ENCODE peak calls at places on chromosomes 6 and 20, in seven cellular contexts. One of them, this sample, is unnamed.

GRCh38 chr6:129792049-129792448 is 69.1 kb downstream of the TMEM244 start:
- DNase-seq in testis: no peak
- DNase-seq in spleen: no peak
- DNase-seq in CD8-positive, alpha-beta memory T cell: no peak
- DNase-seq in left lung: no peak
- DNase-seq in osteoblast: no peak
- DNase-seq in naive thymus-derived CD4-positive, alpha-beta T cell: no peak
- DNase-seq in this sample: no peak

GRCh38 chr6:155628315-155628714 is 172.7 kb upstream of the NOX3 start:
- DNase-seq in testis: no peak
- DNase-seq in spleen: no peak
- DNase-seq in CD8-positive, alpha-beta memory T cell: no peak
- DNase-seq in left lung: no peak
- DNase-seq in osteoblast: no peak
- DNase-seq in naive thymus-derived CD4-positive, alpha-beta T cell: no peak
- DNase-seq in this sample: no peak

GRCh38 chr20:49112596-49113274 is 66.6 kb downstream of the CSE1L start:
- DNase-seq in testis: no peak
- DNase-seq in spleen: no peak
- DNase-seq in CD8-positive, alpha-beta memory T cell: no peak
- DNase-seq in left lung: no peak
- DNase-seq in osteoblast: peak
- DNase-seq in naive thymus-derived CD4-positive, alpha-beta T cell: no peak
- DNase-seq in this sample: no peak

GRCh38 chr20:1165941-1166340 is 18.8 kb downstream of the TMEM74B start:
- DNase-seq in testis: no peak
- DNase-seq in spleen: no peak
- DNase-seq in CD8-positive, alpha-beta memory T cell: no peak
- DNase-seq in left lung: no peak
- DNase-seq in osteoblast: no peak
- DNase-seq in naive thymus-derived CD4-positive, alpha-beta T cell: no peak
- DNase-seq in this sample: no peak

GRCh38 chr6:139243531-139243930 is 48.3 kb downstream of the TXLNB start:
- DNase-seq in testis: no peak
- DNase-seq in spleen: no peak
- DNase-seq in CD8-positive, alpha-beta memory T cell: no peak
- DNase-seq in left lung: no peak
- DNase-seq in osteoblast: peak
- DNase-seq in naive thymus-derived CD4-positive, alpha-beta T cell: no peak
- DNase-seq in this sample: no peak

GRCh38 chr6:25727028-25727427 is 27.5 kb upstream of the SLC17A4 start:
- DNase-seq in testis: peak
- DNase-seq in spleen: no peak
- DNase-seq in CD8-positive, alpha-beta memory T cell: no peak
- DNase-seq in left lung: no peak
- DNase-seq in osteoblast: no peak
- DNase-seq in naive thymus-derived CD4-positive, alpha-beta T cell: no peak
- DNase-seq in this sample: no peak

GRCh38 chr6:130513770-130514169 is 148.0 kb downstream of the TMEM200A start:
- DNase-seq in testis: peak
- DNase-seq in spleen: no peak
- DNase-seq in CD8-positive, alpha-beta memory T cell: peak
- DNase-seq in left lung: no peak
- DNase-seq in osteoblast: peak
- DNase-seq in naive thymus-derived CD4-positive, alpha-beta T cell: peak
- DNase-seq in this sample: no peak

GRCh38 chr20:23436681-23437080 is 2.8 kb upstream of the CSTL1 start:
- DNase-seq in testis: no peak
- DNase-seq in spleen: no peak
- DNase-seq in CD8-positive, alpha-beta memory T cell: no peak
- DNase-seq in left lung: no peak
- DNase-seq in osteoblast: no peak
- DNase-seq in naive thymus-derived CD4-positive, alpha-beta T cell: no peak
- DNase-seq in this sample: no peak

GRCh38 chr20:36547186-36548005 is 6.1 kb downstream of the MYL9 start:
- DNase-seq in testis: no peak
- DNase-seq in spleen: peak
- DNase-seq in CD8-positive, alpha-beta memory T cell: no peak
- DNase-seq in left lung: no peak
- DNase-seq in osteoblast: no peak
- DNase-seq in naive thymus-derived CD4-positive, alpha-beta T cell: no peak
- DNase-seq in this sample: no peak

GRCh38 chr6:125252891-125253290 is 48.9 kb downstream of the HDDC2 start:
- DNase-seq in testis: no peak
- DNase-seq in spleen: no peak
- DNase-seq in CD8-positive, alpha-beta memory T cell: no peak
- DNase-seq in left lung: no peak
- DNase-seq in osteoblast: peak
- DNase-seq in naive thymus-derived CD4-positive, alpha-beta T cell: no peak
- DNase-seq in this sample: no peak

GRCh38 chr20:63538204-63539091 is 1.3 kb upstream of the PTK6 start:
- DNase-seq in testis: no peak
- DNase-seq in spleen: no peak
- DNase-seq in CD8-positive, alpha-beta memory T cell: no peak
- DNase-seq in left lung: peak
- DNase-seq in osteoblast: no peak
- DNase-seq in naive thymus-derived CD4-positive, alpha-beta T cell: peak
- DNase-seq in this sample: peak

GRCh38 chr20:6707231-6707870 is 60.1 kb upstream of the BMP2 start:
- DNase-seq in testis: no peak
- DNase-seq in spleen: no peak
- DNase-seq in CD8-positive, alpha-beta memory T cell: no peak
- DNase-seq in left lung: no peak
- DNase-seq in osteoblast: no peak
- DNase-seq in naive thymus-derived CD4-positive, alpha-beta T cell: no peak
- DNase-seq in this sample: no peak
- H3K4me3 ChIP-seq in testis: no peak
- H3K4me3 ChIP-seq in spleen: no peak
- H3K4me3 ChIP-seq in CD8-positive, alpha-beta memory T cell: no peak
- H3K4me3 ChIP-seq in left lung: no peak
- H3K4me3 ChIP-seq in osteoblast: no peak
- H3K4me3 ChIP-seq in naive thymus-derived CD4-positive, alpha-beta T cell: no peak
- H3K4me3 ChIP-seq in this sample: no peak

GRCh38 chr6:147509900-147510299 is 1.4 kb downstream of the SAMD5 start:
- DNase-seq in testis: no peak
- DNase-seq in spleen: no peak
- DNase-seq in CD8-positive, alpha-beta memory T cell: no peak
- DNase-seq in left lung: no peak
- DNase-seq in osteoblast: no peak
- DNase-seq in naive thymus-derived CD4-positive, alpha-beta T cell: no peak
- DNase-seq in this sample: no peak
- H3K27ac ChIP-seq in testis: no peak
- H3K27ac ChIP-seq in spleen: no peak
- H3K27ac ChIP-seq in CD8-positive, alpha-beta memory T cell: no peak
- H3K27ac ChIP-seq in left lung: peak
- H3K27ac ChIP-seq in osteoblast: no peak
- H3K27ac ChIP-seq in naive thymus-derived CD4-positive, alpha-beta T cell: no peak
- H3K27ac ChIP-seq in this sample: peak

DNA sequence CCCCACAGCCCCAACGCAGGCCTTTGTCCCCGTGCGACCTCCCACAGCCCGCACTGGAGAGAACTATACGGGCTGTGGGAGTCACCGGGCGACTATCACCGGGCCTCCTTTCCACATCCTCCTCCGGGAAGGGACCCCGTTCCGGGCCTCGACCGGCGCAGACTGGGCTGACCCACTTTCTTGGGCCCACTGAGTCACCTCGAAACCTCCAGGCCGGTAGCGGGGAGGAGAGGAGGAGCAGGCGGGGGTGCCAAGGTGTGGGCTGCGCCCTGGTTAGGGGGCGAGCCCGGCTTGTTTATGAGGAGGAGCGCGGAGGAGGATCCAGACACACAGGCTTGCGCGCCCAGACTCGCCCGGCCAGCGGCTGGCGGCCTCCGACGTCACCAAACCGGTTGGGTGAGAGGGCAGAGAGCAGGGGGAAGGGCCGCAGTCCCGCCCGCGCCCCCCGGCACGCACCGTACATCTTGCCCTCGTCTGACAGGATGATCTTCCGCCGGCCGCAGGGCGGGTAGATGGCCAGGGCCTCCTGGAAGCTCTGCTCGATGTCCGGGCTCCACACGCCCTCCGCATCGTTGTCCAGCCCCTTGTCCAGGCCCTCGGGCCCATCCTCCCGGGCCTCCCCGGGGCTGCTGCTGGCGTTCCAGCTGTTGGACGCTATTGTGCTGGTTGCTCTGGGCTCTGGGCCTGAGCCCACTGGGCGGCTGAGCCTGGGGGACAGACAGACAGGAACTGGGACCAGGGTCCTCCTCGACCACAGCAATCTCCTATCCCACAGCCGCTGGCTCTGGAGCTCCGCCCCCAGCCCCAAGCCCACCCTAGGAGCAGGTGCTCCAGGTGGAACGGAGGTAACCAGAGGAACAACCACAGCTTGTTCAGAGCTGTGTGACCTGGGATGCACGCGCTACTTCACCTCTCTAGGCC is 10.6 kb downstream of the TEAD3 start:
- DNase-seq in testis: peak
- DNase-seq in spleen: no peak
- DNase-seq in CD8-positive, alpha-beta memory T cell: no peak
- DNase-seq in left lung: peak
- DNase-seq in osteoblast: no peak
- DNase-seq in naive thymus-derived CD4-positive, alpha-beta T cell: no peak
- DNase-seq in this sample: peak
- H3K4me3 ChIP-seq in testis: peak
- H3K4me3 ChIP-seq in spleen: no peak
- H3K4me3 ChIP-seq in CD8-positive, alpha-beta memory T cell: no peak
- H3K4me3 ChIP-seq in left lung: peak
- H3K4me3 ChIP-seq in osteoblast: no peak
- H3K4me3 ChIP-seq in naive thymus-derived CD4-positive, alpha-beta T cell: no peak
- H3K4me3 ChIP-seq in this sample: peak

GRCh38 chr6:158795516-158795915 is 23.7 kb downstream of the EZR start:
- DNase-seq in testis: no peak
- DNase-seq in spleen: no peak
- DNase-seq in CD8-positive, alpha-beta memory T cell: no peak
- DNase-seq in left lung: no peak
- DNase-seq in osteoblast: no peak
- DNase-seq in naive thymus-derived CD4-positive, alpha-beta T cell: no peak
- DNase-seq in this sample: no peak
- H3K27ac ChIP-seq in testis: no peak
- H3K27ac ChIP-seq in spleen: peak
- H3K27ac ChIP-seq in CD8-positive, alpha-beta memory T cell: no peak
- H3K27ac ChIP-seq in left lung: no peak
- H3K27ac ChIP-seq in osteoblast: no peak
- H3K27ac ChIP-seq in naive thymus-derived CD4-positive, alpha-beta T cell: no peak
- H3K27ac ChIP-seq in this sample: no peak

GRCh38 chr6:47309326-47310130 is at the start of gene TNFRSF21:
- DNase-seq in testis: peak
- DNase-seq in spleen: peak
- DNase-seq in CD8-positive, alpha-beta memory T cell: peak
- DNase-seq in left lung: peak
- DNase-seq in osteoblast: peak
- DNase-seq in naive thymus-derived CD4-positive, alpha-beta T cell: peak
- DNase-seq in this sample: peak
- H3K4me3 ChIP-seq in testis: peak
- H3K4me3 ChIP-seq in spleen: peak
- H3K4me3 ChIP-seq in CD8-positive, alpha-beta memory T cell: peak
- H3K4me3 ChIP-seq in left lung: peak
- H3K4me3 ChIP-seq in osteoblast: peak
- H3K4me3 ChIP-seq in naive thymus-derived CD4-positive, alpha-beta T cell: peak
- H3K4me3 ChIP-seq in this sample: peak

GRCh38 chr6:112237644-112238043 is 16.7 kb downstream of the LAMA4 start:
- DNase-seq in testis: peak
- DNase-seq in spleen: no peak
- DNase-seq in CD8-positive, alpha-beta memory T cell: no peak
- DNase-seq in left lung: no peak
- DNase-seq in osteoblast: no peak
- DNase-seq in naive thymus-derived CD4-positive, alpha-beta T cell: no peak
- DNase-seq in this sample: no peak
- H3K27ac ChIP-seq in testis: peak
- H3K27ac ChIP-seq in spleen: no peak
- H3K27ac ChIP-seq in CD8-positive, alpha-beta memory T cell: no peak
- H3K27ac ChIP-seq in left lung: peak
- H3K27ac ChIP-seq in osteoblast: peak
- H3K27ac ChIP-seq in naive thymus-derived CD4-positive, alpha-beta T cell: no peak
- H3K27ac ChIP-seq in this sample: peak

GRCh38 chr6:11044712-11045167 is 635 bp upstream of the ELOVL2 start:
- DNase-seq in testis: peak
- DNase-seq in spleen: no peak
- DNase-seq in CD8-positive, alpha-beta memory T cell: no peak
- DNase-seq in left lung: no peak
- DNase-seq in osteoblast: peak
- DNase-seq in naive thymus-derived CD4-positive, alpha-beta T cell: no peak
- DNase-seq in this sample: no peak

GRCh38 chr6:11042025-11042749 is 1.9 kb downstream of the ELOVL2 start:
- DNase-seq in testis: no peak
- DNase-seq in spleen: no peak
- DNase-seq in CD8-positive, alpha-beta memory T cell: no peak
- DNase-seq in left lung: no peak
- DNase-seq in osteoblast: peak
- DNase-seq in naive thymus-derived CD4-positive, alpha-beta T cell: no peak
- DNase-seq in this sample: no peak

GRCh38 chr6:11043552-11043960 is 549 bp downstream of the ELOVL2 start:
- DNase-seq in testis: peak
- DNase-seq in spleen: peak
- DNase-seq in CD8-positive, alpha-beta memory T cell: no peak
- DNase-seq in left lung: no peak
- DNase-seq in osteoblast: peak
- DNase-seq in naive thymus-derived CD4-positive, alpha-beta T cell: no peak
- DNase-seq in this sample: no peak

GRCh38 chr6:11043961-11044711 is at the start of gene ELOVL2:
- DNase-seq in testis: peak
- DNase-seq in spleen: no peak
- DNase-seq in CD8-positive, alpha-beta memory T cell: peak
- DNase-seq in left lung: no peak
- DNase-seq in osteoblast: peak
- DNase-seq in naive thymus-derived CD4-positive, alpha-beta T cell: no peak
- DNase-seq in this sample: no peak

DNA sequence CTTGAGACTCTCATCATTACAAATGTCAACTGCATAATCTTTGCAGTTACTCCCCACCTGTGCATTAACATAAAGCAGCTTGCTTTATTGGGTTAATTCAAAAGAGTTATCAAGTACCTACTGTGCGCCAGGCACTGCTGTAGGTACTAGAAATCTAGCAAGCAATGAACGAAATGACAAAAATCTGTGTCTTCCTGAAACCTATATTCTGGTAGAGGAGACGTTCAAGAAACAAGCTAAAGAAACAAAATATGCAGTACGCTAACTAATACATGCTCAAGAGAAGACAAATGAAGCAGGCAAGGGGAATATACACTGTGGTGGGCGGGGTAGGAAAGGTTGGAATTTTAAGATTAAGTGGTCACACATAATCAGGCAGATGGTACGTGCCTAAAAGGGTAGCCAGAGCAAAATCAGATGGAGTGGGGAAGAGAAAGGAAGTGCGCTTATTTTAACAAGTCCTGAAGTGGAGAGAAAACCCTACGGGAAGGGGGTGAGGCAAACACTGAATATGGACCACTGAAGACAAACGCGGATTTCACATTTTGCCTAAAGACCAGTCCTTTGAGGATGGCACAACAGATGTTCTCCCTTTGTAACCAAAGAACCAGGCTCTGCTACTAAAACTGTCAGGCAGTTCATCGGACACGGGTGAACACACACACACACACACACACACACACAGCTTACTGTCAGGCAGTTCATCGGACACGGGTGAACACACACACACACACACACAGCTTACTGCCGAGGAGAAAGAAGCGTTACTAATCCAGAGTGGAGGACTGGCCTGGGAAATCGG is 1.2 kb downstream of the ELOVL2 start:
- DNase-seq in testis: no peak
- DNase-seq in spleen: no peak
- DNase-seq in CD8-positive, alpha-beta memory T cell: no peak
- DNase-seq in left lung: no peak
- DNase-seq in osteoblast: no peak
- DNase-seq in naive thymus-derived CD4-positive, alpha-beta T cell: no peak
- DNase-seq in this sample: no peak
- H3K4me3 ChIP-seq in testis: peak
- H3K4me3 ChIP-seq in spleen: peak
- H3K4me3 ChIP-seq in CD8-positive, alpha-beta memory T cell: no peak
- H3K4me3 ChIP-seq in left lung: no peak
- H3K4me3 ChIP-seq in osteoblast: peak
- H3K4me3 ChIP-seq in naive thymus-derived CD4-positive, alpha-beta T cell: no peak
- H3K4me3 ChIP-seq in this sample: peak

This sample was measured in breast epithelium.